ENCODE peak calls at places on chromosomes 1 and 21, in four cellular contexts. P is IMR-90, X is prostate gland, G is neuronal stem cell. J is an unnamed sample.

GRCh38 chr1:201186212-201186611 is 4.4 kb upstream of the IGFN1 start:
- DNase-seq in G (no peak), X (no peak), P (no peak), J (no peak)

GRCh38 chr1:203320546-203321272 is 15.4 kb downstream of the BTG2 start:
- DNase-seq in P (peak; percentile 63), X (peak; percentile 80), G (no peak), J (peak; percentile 85)

GRCh38 chr1:179817056-179817455 is 60.5 kb downstream of the TOR1AIP2 start:
- DNase-seq in G (no peak), X (no peak), P (no peak), J (no peak)

GRCh38 chr1:228059536-228060457 is 22.7 kb upstream of the ARF1 start:
- DNase-seq in G (no peak), X (peak; percentile 89), P (no peak), J (peak; percentile 100)

GRCh38 chr1:59901770-59902388 is 24.7 kb downstream of the CYP2J2 start:
- DNase-seq in G (no peak), X (no peak), P (no peak), J (no peak)

GRCh38 chr1:162908780-162909179 is 47.8 kb upstream of the CCDC190 start:
- DNase-seq in X (no peak), G (no peak), P (peak; percentile 91), J (no peak)

GRCh38 chr1:114334297-114334696 is 176.7 kb downstream of the TRIM33 start:
- DNase-seq in G (no peak), P (no peak), X (no peak), J (no peak)

GRCh38 chr1:155964193-155964592 is 14.2 kb downstream of the ARHGEF2 start:
- DNase-seq in G (no peak), X (no peak), P (no peak), J (no peak)

GRCh38 chr1:218048828-218049227 is 236.3 kb upstream of the RRP15 start:
- DNase-seq in G (no peak), P (no peak), X (no peak), J (no peak)

GRCh38 chr1:241675983-241676382 is 23.9 kb downstream of the WDR64 start:
- DNase-seq in P (no peak), X (no peak), G (no peak), J (no peak)

GRCh38 chr1:232084584-232085223 is 458.1 kb downstream of the DISC1 start:
- DNase-seq in X (no peak), G (peak; percentile 17), P (peak; percentile 37), J (no peak)

GRCh38 chr1:109759513-109760334 is 4.0 kb downstream of the EPS8L3 start:
- DNase-seq in G (no peak), P (no peak), X (no peak), J (peak; percentile 20)

GRCh38 chr1:107926436-107927080 is 38.4 kb downstream of the VAV3 start:
- DNase-seq in G (no peak), P (no peak), X (no peak), J (no peak)

GRCh38 chr1:77395051-77395450 is 113.2 kb downstream of the AK5 start:
- DNase-seq in G (no peak), P (no peak), X (no peak), J (no peak)

GRCh38 chr1:85024736-85025135 is 23.6 kb downstream of the MCOLN3 start:
- DNase-seq in G (no peak), X (no peak), P (no peak), J (no peak)

GRCh38 chr1:106768501-106768900 is 288.0 kb upstream of the PRMT6 start:
- DNase-seq in G (no peak), P (no peak), X (no peak), J (no peak)

GRCh38 chr1:21904725-21905520 is 32.2 kb downstream of the HSPG2 start:
- DNase-seq in G (no peak), P (peak; percentile 90), X (no peak), J (peak; percentile 91)

GRCh38 chr21:44482581-44483287 is 27.4 kb downstream of the LRRC3 start:
- DNase-seq in G (no peak), P (no peak), X (no peak), J (no peak)

GRCh38 chr1:36872858-36873257 is 161.5 kb downstream of the GRIK3 start:
- DNase-seq in X (no peak), P (no peak), G (no peak), J (no peak)

GRCh38 chr1:219528633-219529032 is 84.3 kb downstream of the ZC3H11B start:
- DNase-seq in X (no peak), P (no peak), G (no peak), J (no peak)

GRCh38 chr1:163147019-163147418 is 55.7 kb downstream of the RGS5 start:
- DNase-seq in G (no peak), X (no peak), P (no peak), J (no peak)

GRCh38 chr1:161958425-161958824 is 65.2 kb downstream of the OLFML2B start:
- DNase-seq in G (no peak), X (no peak), P (peak; percentile 51), J (no peak)

GRCh38 chr1:31224102-31224501 is 15.6 kb downstream of the NKAIN1 start:
- DNase-seq in G (no peak), P (no peak), X (no peak), J (no peak)

GRCh38 chr1:18644013-18644399 is 13.4 kb downstream of the PAX7 start:
- DNase-seq in G (no peak), P (no peak), X (no peak), J (no peak)

GRCh38 chr1:18645172-18646090 is 14.8 kb downstream of the PAX7 start:
- DNase-seq in P (no peak), G (no peak), X (no peak), J (no peak)

GRCh38 chr1:18644469-18645171 is 14.0 kb downstream of the PAX7 start:
- DNase-seq in P (no peak), X (no peak), G (no peak), J (no peak)

GRCh38 chr1:18642278-18643095 is 11.8 kb downstream of the PAX7 start:
- DNase-seq in X (no peak), P (no peak), G (no peak), J (no peak)

DNA sequence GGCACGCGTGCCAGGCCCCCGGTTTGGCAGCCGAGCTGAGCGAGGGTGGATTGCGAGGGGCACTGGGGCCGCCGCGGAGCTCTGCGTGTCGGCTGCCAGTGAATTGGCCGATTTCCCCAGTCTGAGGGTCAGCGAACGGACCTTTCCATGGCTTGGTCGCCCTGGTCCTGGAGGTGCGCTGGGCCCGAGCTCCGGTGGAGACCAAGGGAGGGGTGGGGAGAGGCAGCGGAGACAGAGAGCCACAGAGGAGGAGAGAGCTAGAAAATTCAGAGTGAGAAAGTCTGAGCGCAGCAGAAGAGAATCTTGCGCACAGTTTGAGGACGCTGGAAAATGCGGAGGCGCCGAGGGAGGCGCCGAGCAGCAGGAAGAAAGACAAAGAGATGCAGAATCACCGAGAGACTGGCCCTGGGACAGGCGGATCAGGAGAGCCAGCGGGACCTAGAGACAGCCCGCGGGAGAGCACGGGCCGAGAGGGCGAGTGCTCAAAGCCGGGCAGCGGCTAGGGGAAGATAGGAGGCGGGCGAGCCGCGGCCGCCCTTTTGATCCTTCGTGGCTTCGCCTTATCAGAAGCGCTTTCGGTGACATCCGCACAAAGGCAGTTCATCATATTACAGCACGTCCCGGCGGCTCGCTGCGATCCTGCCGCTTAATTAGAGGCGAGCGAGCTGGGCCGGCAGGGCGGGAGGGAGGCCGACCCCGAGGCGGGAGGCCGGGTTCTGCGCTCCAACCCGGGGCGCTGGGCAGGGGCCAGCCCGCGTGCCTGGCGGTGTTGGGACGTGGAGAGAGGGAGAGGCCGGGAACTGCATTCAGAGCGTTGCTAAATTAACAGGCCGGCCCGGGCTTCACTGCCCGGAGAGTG is 12.7 kb downstream of the PAX7 start:
- DNase-seq in X (no peak), P (no peak), G (no peak), J (no peak)
- H3K4me3 ChIP-seq in X (no peak overlapping the region), P (no peak overlapping the region), G (no peak overlapping the region), J (no peak overlapping the region)

GRCh38 chr21:26164311-26164710 is 6.3 kb downstream of the APP start:
- DNase-seq in P (no peak), G (no peak), X (no peak), J (no peak)

GRCh38 chr21:26159869-26160268 is 10.7 kb downstream of the APP start:
- DNase-seq in G (no peak), X (no peak), P (peak; percentile 27), J (no peak)

GRCh38 chr21:26157842-26158241 is 12.7 kb downstream of the APP start:
- DNase-seq in G (no peak), P (no peak), X (no peak), J (no peak)

GRCh38 chr21:26165331-26165730 is 5.2 kb downstream of the APP start:
- DNase-seq in X (no peak), G (no peak), P (no peak), J (no peak)

GRCh38 chr21:26162081-26162480 is 8.5 kb downstream of the APP start:
- DNase-seq in X (no peak), P (no peak), G (no peak), J (no peak)
- H3K4me1 ChIP-seq in X (peaks cover 12% of the 10 kb centered on the region), P (peaks cover 11% of the 10 kb centered on the region), G (peaks cover 16% of the 10 kb centered on the region), J (peaks cover 30% of the 10 kb centered on the region)

GRCh38 chr1:51661081-51661518 is 44.2 kb downstream of the OSBPL9 start:
- DNase-seq in X (no peak), G (no peak), P (peak; percentile 96), J (no peak)
- H3K4me3 ChIP-seq in X (no peak overlapping the region), G (no peak overlapping the region), P (no peak overlapping the region), J (no peak overlapping the region)

DNA sequence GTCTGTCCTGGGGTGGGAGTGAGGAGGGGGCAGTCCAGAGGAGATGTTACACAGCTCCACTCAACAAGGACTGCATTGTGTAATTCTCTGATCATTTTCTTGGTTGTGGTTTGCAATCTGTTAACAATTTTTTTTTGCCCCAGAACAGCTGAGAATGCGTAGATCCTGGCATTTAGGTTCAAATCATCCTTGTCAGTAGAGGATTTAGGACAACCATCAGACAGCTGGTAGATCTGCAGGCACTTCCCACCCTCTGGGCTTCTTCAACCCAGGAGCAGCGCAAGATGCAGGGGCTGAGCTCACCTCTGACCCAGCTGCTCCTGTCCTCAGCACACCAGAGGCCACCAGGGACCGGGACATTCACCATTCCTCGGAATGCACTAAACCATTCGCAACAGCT is 13.5 kb downstream of the BCAR3 start:
- DNase-seq in P (no peak), G (no peak), X (no peak), J (no peak)
- H3K4me1 ChIP-seq in P (peaks cover 56% of the 10 kb centered on the region), G (peaks cover 9% of the 10 kb centered on the region), X (peaks cover 8% of the 10 kb centered on the region), J (peaks cover 90% of the 10 kb centered on the region)

GRCh38 chr1:13781907-13782633 is 82.1 kb downstream of the PRDM2 start:
- DNase-seq in P (peak; percentile 86), X (no peak), G (no peak), J (no peak)
- H3K4me3 ChIP-seq in P (no peak overlapping the region), X (no peak overlapping the region), G (no peak overlapping the region), J (peak overlapping the region; percentile 3)

GRCh38 chr1:81703352-81703735 is 97.4 kb upstream of the ADGRL2 start:
- DNase-seq in X (no peak), P (peak; percentile 79), G (no peak), J (no peak)
- H3K4me1 ChIP-seq in X (peaks cover 3% of the 10 kb centered on the region), P (peaks cover 13% of the 10 kb centered on the region), G (no peaks in the 10 kb centered on the region), J (no peaks in the 10 kb centered on the region)

GRCh38 chr1:8023287-8023994 is 2.7 kb downstream of the ERRFI1 start:
- DNase-seq in X (no peak), G (no peak), P (no peak), J (no peak)
- H3K4me3 ChIP-seq in X (no peak overlapping the region), G (no peak overlapping the region), P (peak overlapping the region; percentile 66), J (peak overlapping the region; percentile 68)

J was measured in stomach.